ENCODE peak calls at places on chromosomes 6 and 20, in eight cellular contexts. One of them, this sample, is unnamed.

GRCh38 chr6:144411506-144412165 is 126.5 kb downstream of the UTRN start:
- DNase-seq in right lobe of liver: no peak
- DNase-seq in hepatocyte: no peak
- DNase-seq in PC-3: peak; percentile 56
- DNase-seq in astrocyte of the cerebellum: no peak
- DNase-seq in uterus: no peak
- DNase-seq in tibial nerve: no peak
- DNase-seq in PC-9: no peak
- DNase-seq in this sample: no peak

GRCh38 chr6:52517502-52518278 is 59.2 kb downstream of the TRAM2 start:
- DNase-seq in right lobe of liver: peak; percentile 91
- DNase-seq in hepatocyte: peak; percentile 89
- DNase-seq in PC-3: peak; percentile 92
- DNase-seq in astrocyte of the cerebellum: peak; percentile 92
- DNase-seq in uterus: peak; percentile 92
- DNase-seq in tibial nerve: peak; percentile 86
- DNase-seq in PC-9: peak; percentile 71
- DNase-seq in this sample: peak; percentile 77

GRCh38 chr6:111322145-111322544 is 160.9 kb downstream of the REV3L start:
- DNase-seq in right lobe of liver: no peak
- DNase-seq in hepatocyte: no peak
- DNase-seq in PC-3: peak; percentile 25
- DNase-seq in astrocyte of the cerebellum: no peak
- DNase-seq in uterus: no peak
- DNase-seq in tibial nerve: no peak
- DNase-seq in PC-9: no peak
- DNase-seq in this sample: no peak

GRCh38 chr6:32174416-32174815 is 1.5 kb downstream of the AGPAT1 start:
- DNase-seq in right lobe of liver: no peak
- DNase-seq in hepatocyte: no peak
- DNase-seq in PC-3: no peak
- DNase-seq in astrocyte of the cerebellum: no peak
- DNase-seq in uterus: no peak
- DNase-seq in tibial nerve: no peak
- DNase-seq in PC-9: no peak
- DNase-seq in this sample: no peak

GRCh38 chr20:33654680-33655161 is 7.4 kb upstream of the C20orf144 start:
- DNase-seq in right lobe of liver: no peak
- DNase-seq in hepatocyte: peak; percentile 60
- DNase-seq in PC-3: no peak
- DNase-seq in astrocyte of the cerebellum: no peak
- DNase-seq in uterus: no peak
- DNase-seq in tibial nerve: no peak
- DNase-seq in PC-9: peak; percentile 17
- DNase-seq in this sample: no peak

GRCh38 chr6:133740218-133740617 is 148.7 kb upstream of the TCF21 start:
- DNase-seq in right lobe of liver: no peak
- DNase-seq in hepatocyte: no peak
- DNase-seq in PC-3: no peak
- DNase-seq in astrocyte of the cerebellum: no peak
- DNase-seq in uterus: no peak
- DNase-seq in tibial nerve: no peak
- DNase-seq in PC-9: no peak
- DNase-seq in this sample: no peak

GRCh38 chr6:41370488-41371111 is 35.2 kb downstream of the NCR2 start:
- DNase-seq in right lobe of liver: no peak
- DNase-seq in hepatocyte: no peak
- DNase-seq in PC-3: peak; percentile 37
- DNase-seq in astrocyte of the cerebellum: no peak
- DNase-seq in uterus: no peak
- DNase-seq in tibial nerve: no peak
- DNase-seq in PC-9: no peak
- DNase-seq in this sample: no peak

GRCh38 chr6:168035098-168035660 is 37.7 kb downstream of the KIF25 start:
- DNase-seq in right lobe of liver: peak; percentile 68
- DNase-seq in hepatocyte: peak; percentile 84
- DNase-seq in PC-3: peak; percentile 48
- DNase-seq in astrocyte of the cerebellum: peak; percentile 53
- DNase-seq in uterus: peak; percentile 70
- DNase-seq in tibial nerve: no peak
- DNase-seq in PC-9: no peak
- DNase-seq in this sample: no peak

GRCh38 chr6:20212392-20213111 is at the start of gene MBOAT1:
- DNase-seq in right lobe of liver: peak; percentile 95
- DNase-seq in hepatocyte: peak; percentile 95
- DNase-seq in PC-3: peak; percentile 93
- DNase-seq in astrocyte of the cerebellum: peak; percentile 66
- DNase-seq in uterus: peak; percentile 94
- DNase-seq in tibial nerve: peak; percentile 77
- DNase-seq in PC-9: peak; percentile 98
- DNase-seq in this sample: peak; percentile 62

GRCh38 chr6:45310118-45310788 is 17.9 kb upstream of the RUNX2 start:
- DNase-seq in right lobe of liver: no peak
- DNase-seq in hepatocyte: no peak
- DNase-seq in PC-3: no peak
- DNase-seq in astrocyte of the cerebellum: no peak
- DNase-seq in uterus: no peak
- DNase-seq in tibial nerve: no peak
- DNase-seq in PC-9: no peak
- DNase-seq in this sample: no peak

GRCh38 chr6:158039571-158040050 is 57.9 kb downstream of the SYNJ2 start:
- DNase-seq in right lobe of liver: no peak
- DNase-seq in hepatocyte: no peak
- DNase-seq in PC-3: peak; percentile 60
- DNase-seq in astrocyte of the cerebellum: peak; percentile 90
- DNase-seq in uterus: peak; percentile 34
- DNase-seq in tibial nerve: no peak
- DNase-seq in PC-9: peak; percentile 75
- DNase-seq in this sample: no peak

GRCh38 chr6:139540276-139540675 is 165.8 kb upstream of the CITED2 start:
- DNase-seq in right lobe of liver: no peak
- DNase-seq in hepatocyte: no peak
- DNase-seq in PC-3: peak; percentile 52
- DNase-seq in astrocyte of the cerebellum: no peak
- DNase-seq in uterus: no peak
- DNase-seq in tibial nerve: peak; percentile 41
- DNase-seq in PC-9: no peak
- DNase-seq in this sample: peak; percentile 69

GRCh38 chr6:116476021-116476678 is 15.0 kb downstream of the CALHM6 start:
- DNase-seq in right lobe of liver: no peak
- DNase-seq in hepatocyte: no peak
- DNase-seq in PC-3: no peak
- DNase-seq in astrocyte of the cerebellum: no peak
- DNase-seq in uterus: no peak
- DNase-seq in tibial nerve: no peak
- DNase-seq in PC-9: no peak
- DNase-seq in this sample: no peak

GRCh38 chr6:170036916-170037315 is 254.0 kb downstream of the DLL1 start:
- DNase-seq in right lobe of liver: peak; percentile 27
- DNase-seq in hepatocyte: no peak
- DNase-seq in PC-3: no peak
- DNase-seq in astrocyte of the cerebellum: no peak
- DNase-seq in uterus: peak; percentile 10
- DNase-seq in tibial nerve: no peak
- DNase-seq in PC-9: no peak
- DNase-seq in this sample: no peak

GRCh38 chr6:106453756-106454367 is 93.3 kb downstream of the CRYBG1 start:
- DNase-seq in right lobe of liver: no peak
- DNase-seq in hepatocyte: no peak
- DNase-seq in PC-3: no peak
- DNase-seq in astrocyte of the cerebellum: no peak
- DNase-seq in uterus: no peak
- DNase-seq in tibial nerve: no peak
- DNase-seq in PC-9: no peak
- DNase-seq in this sample: no peak

GRCh38 chr6:163565140-163565539 is 150.6 kb downstream of the QKI start:
- DNase-seq in right lobe of liver: no peak
- DNase-seq in hepatocyte: peak; percentile 28
- DNase-seq in PC-3: no peak
- DNase-seq in astrocyte of the cerebellum: no peak
- DNase-seq in uterus: no peak
- DNase-seq in tibial nerve: no peak
- DNase-seq in PC-9: no peak
- DNase-seq in this sample: no peak

GRCh38 chr20:44576297-44576696 is 6.1 kb upstream of the PKIG start:
- DNase-seq in right lobe of liver: no peak
- DNase-seq in hepatocyte: no peak
- DNase-seq in PC-3: peak; percentile 65
- DNase-seq in astrocyte of the cerebellum: no peak
- DNase-seq in uterus: no peak
- DNase-seq in tibial nerve: no peak
- DNase-seq in PC-9: no peak
- DNase-seq in this sample: no peak
- TF ChIP-seq CTCF in right lobe of liver: no peak
- TF ChIP-seq CTCF in hepatocyte: peak; percentile 14
- TF ChIP-seq CTCF in PC-3: peak; percentile 70
- TF ChIP-seq CTCF in astrocyte of the cerebellum: peak; percentile 52
- TF ChIP-seq CTCF in uterus: peak; percentile 32
- TF ChIP-seq CTCF in tibial nerve: no peak
- TF ChIP-seq CTCF in PC-9: peak; percentile 30
- TF ChIP-seq CTCF in this sample: no peak

DNA sequence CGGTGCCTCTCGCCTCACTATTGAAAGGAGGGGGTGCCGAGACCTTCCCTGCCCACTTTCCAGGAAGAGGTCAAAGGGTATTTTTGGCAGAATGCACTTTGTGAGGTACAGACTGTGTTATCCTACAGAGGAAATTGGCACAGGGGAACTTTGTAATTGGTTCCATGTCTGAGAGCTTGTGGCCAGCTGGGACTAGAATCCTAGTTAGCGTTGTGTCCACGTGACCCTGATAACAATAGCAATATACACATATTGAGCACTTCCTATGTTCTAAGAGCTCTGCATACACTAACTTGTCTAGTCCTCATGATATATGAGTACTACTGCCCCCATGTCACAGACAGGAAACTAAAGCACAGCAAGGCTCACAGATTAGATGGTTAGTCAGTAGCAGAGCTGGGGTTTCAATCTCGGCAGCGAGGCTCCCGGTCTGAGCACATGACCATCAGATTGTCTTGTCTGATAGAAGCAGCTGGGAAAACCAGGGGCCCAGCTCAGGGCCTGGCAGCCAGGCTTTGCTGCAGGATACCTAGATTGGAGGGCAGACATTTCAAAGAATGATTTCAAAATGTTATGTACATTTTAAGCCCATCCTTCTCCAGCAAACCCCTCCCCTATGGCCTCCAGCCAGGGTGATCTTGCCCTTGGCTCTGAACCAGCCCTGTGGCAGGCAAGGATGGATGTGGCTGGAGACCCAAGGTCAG is 1.4 kb downstream of the MAPK13 start:
- DNase-seq in right lobe of liver: peak; percentile 67
- DNase-seq in hepatocyte: peak; percentile 84
- DNase-seq in PC-3: peak; percentile 51
- DNase-seq in astrocyte of the cerebellum: no peak
- DNase-seq in uterus: peak; percentile 54
- DNase-seq in tibial nerve: no peak
- DNase-seq in PC-9: peak; percentile 69
- DNase-seq in this sample: peak; percentile 13
- H3K4me3 ChIP-seq in right lobe of liver: no peak overlapping the region
- H3K4me3 ChIP-seq in hepatocyte: no peak overlapping the region
- H3K4me3 ChIP-seq in PC-3: peak overlapping the region; percentile 75
- H3K4me3 ChIP-seq in astrocyte of the cerebellum: no peak overlapping the region
- H3K4me3 ChIP-seq in uterus: no peak overlapping the region
- H3K4me3 ChIP-seq in tibial nerve: peak overlapping the region; percentile 33
- H3K4me3 ChIP-seq in PC-9: peak overlapping the region; percentile 73
- H3K4me3 ChIP-seq in this sample: no peak overlapping the region

DNA sequence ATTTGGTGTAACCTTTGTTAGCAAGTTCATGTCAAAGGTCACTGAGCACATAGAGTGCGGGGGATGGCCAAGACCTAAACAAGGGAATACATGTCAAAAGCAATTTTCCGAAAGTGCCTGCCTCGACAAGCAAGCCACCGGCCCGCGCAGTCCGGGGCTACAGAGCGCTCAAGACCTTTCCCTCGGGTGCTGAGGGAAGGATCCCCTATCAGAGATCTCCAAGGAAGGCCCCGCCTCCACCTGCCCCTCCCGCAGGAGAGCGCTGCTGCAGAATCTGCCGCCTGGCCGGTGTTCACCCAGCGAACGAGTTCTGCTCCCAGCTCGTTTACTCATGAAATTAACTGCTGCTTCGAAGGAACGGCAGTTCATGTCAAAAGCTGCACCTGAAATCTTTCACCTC is 252.7 kb downstream of the BMP7 start:
- DNase-seq in right lobe of liver: no peak
- DNase-seq in hepatocyte: peak; percentile 58
- DNase-seq in PC-3: peak; percentile 60
- DNase-seq in astrocyte of the cerebellum: no peak
- DNase-seq in uterus: no peak
- DNase-seq in tibial nerve: no peak
- DNase-seq in PC-9: peak; percentile 42
- DNase-seq in this sample: no peak
- TF ChIP-seq CTCF in right lobe of liver: no peak
- TF ChIP-seq CTCF in hepatocyte: no peak
- TF ChIP-seq CTCF in PC-3: no peak
- TF ChIP-seq CTCF in astrocyte of the cerebellum: no peak
- TF ChIP-seq CTCF in uterus: no peak
- TF ChIP-seq CTCF in tibial nerve: no peak
- TF ChIP-seq CTCF in PC-9: no peak
- TF ChIP-seq CTCF in this sample: no peak

GRCh38 chr20:51011479-51011878 is 11.4 kb downstream of the KCNG1 start:
- DNase-seq in right lobe of liver: no peak
- DNase-seq in hepatocyte: no peak
- DNase-seq in PC-3: no peak
- DNase-seq in astrocyte of the cerebellum: no peak
- DNase-seq in uterus: no peak
- DNase-seq in tibial nerve: no peak
- DNase-seq in PC-9: no peak
- DNase-seq in this sample: no peak

GRCh38 chr20:51009303-51010042 is 13.4 kb downstream of the KCNG1 start:
- DNase-seq in right lobe of liver: no peak
- DNase-seq in hepatocyte: no peak
- DNase-seq in PC-3: no peak
- DNase-seq in astrocyte of the cerebellum: no peak
- DNase-seq in uterus: no peak
- DNase-seq in tibial nerve: no peak
- DNase-seq in PC-9: no peak
- DNase-seq in this sample: no peak

GRCh38 chr20:51010043-51010365 is 12.9 kb downstream of the KCNG1 start:
- DNase-seq in right lobe of liver: no peak
- DNase-seq in hepatocyte: no peak
- DNase-seq in PC-3: no peak
- DNase-seq in astrocyte of the cerebellum: no peak
- DNase-seq in uterus: no peak
- DNase-seq in tibial nerve: no peak
- DNase-seq in PC-9: no peak
- DNase-seq in this sample: no peak

GRCh38 chr20:51005214-51005613 is 17.7 kb downstream of the KCNG1 start:
- DNase-seq in right lobe of liver: no peak
- DNase-seq in hepatocyte: no peak
- DNase-seq in PC-3: no peak
- DNase-seq in astrocyte of the cerebellum: no peak
- DNase-seq in uterus: no peak
- DNase-seq in tibial nerve: no peak
- DNase-seq in PC-9: no peak
- DNase-seq in this sample: no peak

DNA sequence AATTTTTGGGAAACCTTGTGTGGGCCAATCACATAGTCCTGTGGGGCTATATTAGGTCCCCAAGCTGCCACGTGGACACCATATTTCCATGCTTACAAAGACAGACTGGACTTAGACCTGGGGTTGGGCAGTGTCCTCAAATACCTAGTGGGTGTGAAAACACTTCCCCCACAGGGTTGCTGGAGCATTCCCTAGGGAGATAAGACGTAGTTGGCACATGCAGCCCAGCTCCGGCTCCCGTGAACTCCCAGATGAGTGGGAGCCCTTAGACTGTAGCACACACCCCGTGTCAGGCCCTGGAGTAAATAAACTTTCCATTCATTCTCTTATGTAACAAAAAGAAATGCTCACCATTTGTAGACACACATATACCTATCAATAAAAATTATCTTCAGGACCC is 14.2 kb downstream of the KCNG1 start:
- DNase-seq in right lobe of liver: no peak
- DNase-seq in hepatocyte: peak; percentile 44
- DNase-seq in PC-3: no peak
- DNase-seq in astrocyte of the cerebellum: no peak
- DNase-seq in uterus: no peak
- DNase-seq in tibial nerve: no peak
- DNase-seq in PC-9: no peak
- DNase-seq in this sample: no peak
- H3K4me3 ChIP-seq in right lobe of liver: no peak overlapping the region
- H3K4me3 ChIP-seq in hepatocyte: no peak overlapping the region
- H3K4me3 ChIP-seq in PC-3: no peak overlapping the region
- H3K4me3 ChIP-seq in astrocyte of the cerebellum: no peak overlapping the region
- H3K4me3 ChIP-seq in uterus: no peak overlapping the region
- H3K4me3 ChIP-seq in tibial nerve: no peak overlapping the region
- H3K4me3 ChIP-seq in PC-9: no peak overlapping the region
- H3K4me3 ChIP-seq in this sample: no peak overlapping the region

This sample was measured in AG09309.